ENCODE peak calls at places on chromosomes 7 and 10, in six cellular contexts. D is uterus, W is kidney epithelial cell, E is memory B cell, J is iris pigment epithelial cell, A is GM23338. K is an unnamed sample.

GRCh38 chr7:141265668-141266067 is 191.8 kb downstream of the TMEM178B start:
- DNase-seq in D (no peak), W (no peak), E (no peak), J (no peak), A (no peak), K (no peak)

GRCh38 chr7:80259-81236 is 111.8 kb upstream of the FAM20C start:
- DNase-seq in D (peak), W (no peak), E (no peak), J (no peak), A (no peak), K (no peak)

GRCh38 chr7:157969995-157970394 is 617.6 kb downstream of the PTPRN2 start:
- DNase-seq in D (no peak), W (no peak), E (no peak), J (no peak), A (no peak), K (no peak)

GRCh38 chr10:15368456-15368855 is 2.6 kb downstream of the FAM171A1 start:
- DNase-seq in D (no peak), W (no peak), E (no peak), J (no peak), A (no peak), K (no peak)

GRCh38 chr7:424961-425793 is 94.5 kb downstream of the PDGFA start:
- DNase-seq in D (no peak), W (no peak), E (no peak), J (no peak), A (no peak), K (no peak)

GRCh38 chr7:14294637-14295036 is 305.2 kb upstream of the ETV1 start:
- DNase-seq in D (no peak), W (no peak), E (no peak), J (no peak), A (no peak), K (no peak)

GRCh38 chr7:75878769-75879596 is at the start of gene RHBDD2:
- DNase-seq in D (peak), W (peak), E (peak), J (peak), A (peak), K (peak)

GRCh38 chr10:1123198-1123597 is 67.0 kb downstream of the WDR37 start:
- DNase-seq in D (no peak), W (no peak), E (no peak), J (peak), A (no peak), K (no peak)

GRCh38 chr10:63593576-63593975 is 72.4 kb downstream of the REEP3 start:
- DNase-seq in D (no peak), W (no peak), E (no peak), J (peak), A (no peak), K (no peak)

GRCh38 chr10:11146402-11147171 is 128.9 kb downstream of the CELF2 start:
- DNase-seq in D (no peak), W (peak), E (no peak), J (peak), A (no peak), K (peak)

GRCh38 chr10:43249151-43249961 is 17.5 kb downstream of the RASGEF1A start:
- DNase-seq in D (peak), W (no peak), E (no peak), J (no peak), A (no peak), K (no peak)

GRCh38 chr7:55484241-55484640 is 88.1 kb downstream of the VOPP1 start:
- DNase-seq in D (no peak), W (no peak), E (no peak), J (no peak), A (no peak), K (no peak)

GRCh38 chr7:129553861-129554530 is 51.7 kb downstream of the SMKR1 start:
- DNase-seq in D (no peak), W (no peak), E (no peak), J (peak), A (no peak), K (peak)

GRCh38 chr7:22563621-22564241 is 63.7 kb upstream of the STEAP1B start:
- DNase-seq in D (no peak), W (no peak), E (no peak), J (peak), A (peak), K (peak)

GRCh38 chr10:121282264-121282663 is 316.0 kb downstream of the FGFR2 start:
- DNase-seq in D (no peak), W (no peak), E (no peak), J (no peak), A (no peak), K (no peak)

GRCh38 chr7:11689096-11689495 is 142.9 kb downstream of the THSD7A start:
- DNase-seq in D (no peak), W (no peak), E (no peak), J (no peak), A (no peak), K (no peak)

GRCh38 chr10:100341953-100342626 is 4.9 kb upstream of the SCD start:
- DNase-seq in D (peak), W (no peak), E (no peak), J (peak), A (peak), K (peak)

GRCh38 chr10:22765660-22766547 is 51.5 kb upstream of the PIP4K2A start:
- DNase-seq in D (no peak), W (no peak), E (no peak), J (no peak), A (no peak), K (no peak)

GRCh38 chr10:106571216-106571954 is 593.1 kb downstream of the SORCS1 start:
- DNase-seq in D (no peak), W (no peak), E (no peak), J (peak), A (peak), K (peak)

GRCh38 chr7:75967573-75967997 is 26.8 kb downstream of the TMEM120A start:
- DNase-seq in D (peak), W (no peak), E (no peak), J (no peak), A (no peak), K (peak)

GRCh38 chr10:91227576-91227975 is 7.1 kb downstream of the PCGF5 start:
- DNase-seq in D (no peak), W (no peak), E (no peak), J (no peak), A (no peak), K (no peak)

GRCh38 chr10:101563497-101564040 is 24.5 kb downstream of the POLL start:
- DNase-seq in D (peak), W (no peak), E (no peak), J (no peak), A (no peak), K (no peak)

GRCh38 chr7:122844191-122844988 is 41.9 kb downstream of the CADPS2 start:
- DNase-seq in D (no peak), W (no peak), E (no peak), J (peak), A (no peak), K (no peak)

GRCh38 chr7:46424934-46425333 is 503.9 kb upstream of the IGFBP3 start:
- DNase-seq in D (no peak), W (no peak), E (no peak), J (no peak), A (no peak), K (peak)

GRCh38 chr7:92749327-92749730 is 87.0 kb downstream of the CDK6 start:
- DNase-seq in D (no peak), W (no peak), E (no peak), J (peak), A (no peak), K (no peak)

GRCh38 chr7:28836661-28837060 is 121.5 kb downstream of the TRIL start:
- DNase-seq in D (no peak), W (no peak), E (no peak), J (peak), A (no peak), K (no peak)

GRCh38 chr10:60208676-60209269 is 180.9 kb downstream of the ANK3 start:
- DNase-seq in D (no peak), W (no peak), E (no peak), J (peak), A (peak), K (peak)

GRCh38 chr7:86657948-86658347 is 14.2 kb downstream of the GRM3 start:
- DNase-seq in D (no peak), W (no peak), E (no peak), J (no peak), A (no peak), K (no peak)

GRCh38 chr10:93856349-93857140 is 37.2 kb upstream of the SLC35G1 start:
- DNase-seq in D (no peak), W (no peak), E (no peak), J (no peak), A (no peak), K (no peak)

GRCh38 chr7:57867884-57868701 is 418.1 kb downstream of the ZNF716 start:
- DNase-seq in D (no peak), W (no peak), E (no peak), J (no peak), A (no peak), K (peak)

GRCh38 chr10:122420624-122421007 is 33.8 kb upstream of the ARMS2 start:
- DNase-seq in D (no peak), W (no peak), E (no peak), J (no peak), A (no peak), K (no peak)

GRCh38 chr10:21524526-21525366 is 736 bp downstream of the SKIDA1 start:
- DNase-seq in D (no peak), W (no peak), E (no peak), J (peak), A (peak), K (peak)

GRCh38 chr7:151077705-151078232 is 2.8 kb downstream of the FASTK start:
- DNase-seq in D (no peak), W (no peak), E (no peak), J (no peak), A (no peak), K (no peak)

GRCh38 chr7:124077546-124077945 is 44.7 kb upstream of the TMEM229A start:
- DNase-seq in D (no peak), W (no peak), E (no peak), J (no peak), A (peak), K (no peak)

GRCh38 chr7:128120976-128121490 is 89.8 kb upstream of the LRRC4 start:
- DNase-seq in D (no peak), W (no peak), E (peak), J (no peak), A (no peak), K (no peak)

K was measured in left kidney.